ENCODE peak calls at places on chromosomes 2 and 18, in ten cellular contexts. V is CD4-positive, alpha-beta memory T cell; N is HAP-1; T is kidney epithelial cell; B is cardiac muscle cell; Q is psoas muscle; E is ascending aorta; M is suprapubic skin; L is aorta; X is thoracic aorta. Z is an unnamed sample. For H3K36me3, the result is how much of the 10 kb centered on the place peaks cover.

GRCh38 chr18:10724666-10725065 is 198.8 kb downstream of the NAPG start:
- DNase-seq in V (no peak), N (no peak), T (no peak), B (no peak), Q (no peak), E (no peak), M (no peak), L (no peak), X (no peak), Z (no peak)

GRCh38 chr18:53004798-53005197 is 664.8 kb downstream of the DCC start:
- DNase-seq in V (no peak), N (no peak), T (no peak), B (no peak), Q (no peak), E (no peak), M (no peak), L (no peak), X (no peak), Z (no peak)

GRCh38 chr2:135561925-135562324 is 30.6 kb downstream of the R3HDM1 start:
- DNase-seq in V (no peak), N (no peak), T (no peak), B (peak), Q (no peak), E (no peak), M (no peak), L (no peak), X (no peak), Z (no peak)

GRCh38 chr2:128624425-128624795 is 305.7 kb upstream of the HS6ST1 start:
- DNase-seq in V (no peak), N (no peak), T (no peak), B (no peak), Q (peak), E (no peak), M (no peak), L (peak), X (no peak), Z (no peak)

GRCh38 chr2:15955232-15955983 is 15.1 kb downstream of the MYCN start:
- DNase-seq in V (no peak), N (no peak), T (no peak), B (no peak), Q (no peak), E (no peak), M (no peak), L (no peak), X (no peak), Z (no peak)

GRCh38 chr2:101737478-101738240 is 40.2 kb downstream of the MAP4K4 start:
- DNase-seq in V (no peak), N (no peak), T (peak), B (no peak), Q (no peak), E (no peak), M (no peak), L (no peak), X (no peak), Z (no peak)

GRCh38 chr2:128594273-128594910 is 275.7 kb upstream of the HS6ST1 start:
- DNase-seq in V (no peak), N (no peak), T (no peak), B (no peak), Q (no peak), E (no peak), M (peak), L (no peak), X (no peak), Z (no peak)

GRCh38 chr18:75477913-75478312 is 50.4 kb upstream of the SMIM21 start:
- DNase-seq in V (no peak), N (no peak), T (no peak), B (peak), Q (no peak), E (no peak), M (no peak), L (no peak), X (no peak), Z (no peak)

GRCh38 chr2:22153974-22154373 is 1030.2 kb downstream of the TDRD15 start:
- DNase-seq in V (no peak), N (no peak), T (no peak), B (no peak), Q (no peak), E (no peak), M (no peak), L (no peak), X (no peak), Z (no peak)

GRCh38 chr2:17786727-17787126 is 29.5 kb upstream of the MSGN1 start:
- DNase-seq in V (no peak), N (no peak), T (no peak), B (no peak), Q (no peak), E (no peak), M (no peak), L (no peak), X (no peak), Z (no peak)

GRCh38 chr2:238973038-238973772 is 125.3 kb downstream of the TWIST2 start:
- DNase-seq in V (no peak), N (no peak), T (no peak), B (peak), Q (no peak), E (no peak), M (no peak), L (no peak), X (no peak), Z (no peak)

GRCh38 chr2:75574106-75574505 is 13.4 kb upstream of the EVA1A start:
- DNase-seq in V (no peak), N (no peak), T (no peak), B (no peak), Q (no peak), E (no peak), M (no peak), L (no peak), X (no peak), Z (no peak)

GRCh38 chr2:153405196-153405595 is 73.4 kb downstream of the RPRM start:
- DNase-seq in V (no peak), N (no peak), T (no peak), B (no peak), Q (no peak), E (no peak), M (no peak), L (no peak), X (no peak), Z (no peak)

GRCh38 chr2:121588357-121588756 is 57.7 kb downstream of the RNU4ATAC start:
- DNase-seq in V (no peak), N (no peak), T (no peak), B (no peak), Q (no peak), E (no peak), M (no peak), L (no peak), X (no peak), Z (no peak)

GRCh38 chr2:162244559-162245031 is 1.4 kb upstream of the FAP start:
- DNase-seq in V (no peak), N (no peak), T (peak), B (peak), Q (no peak), E (peak), M (no peak), L (peak), X (no peak), Z (peak)

DNA sequence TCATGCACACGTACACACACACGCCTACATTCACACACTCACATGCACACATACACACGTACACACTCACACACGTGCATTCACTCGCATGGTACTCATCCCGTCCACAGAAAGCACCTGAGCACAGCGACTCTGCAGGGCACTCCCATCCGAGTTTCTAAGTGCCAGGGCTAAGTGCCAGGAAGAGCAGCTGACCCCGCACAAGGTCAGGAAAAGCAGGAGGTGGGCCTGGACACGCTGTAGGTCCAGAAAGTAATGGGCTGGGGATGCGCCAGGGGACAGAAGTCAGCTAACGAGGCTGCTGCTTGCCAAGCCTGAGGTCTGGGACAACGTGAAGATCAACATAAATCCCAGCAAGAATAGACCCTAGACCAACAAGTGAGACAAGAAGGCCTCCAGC is 15.8 kb downstream of the ADI1 start:
- DNase-seq in V (no peak), N (no peak), T (no peak), B (no peak), Q (no peak), E (no peak), M (no peak), L (peak), X (no peak), Z (peak)
- H3K36me3 ChIP-seq in V (under half), N (under half), T (under half), B (under half), Q (half or more), E (under half), M (half or more), L (under half), X (under half), Z (under half)

DNA sequence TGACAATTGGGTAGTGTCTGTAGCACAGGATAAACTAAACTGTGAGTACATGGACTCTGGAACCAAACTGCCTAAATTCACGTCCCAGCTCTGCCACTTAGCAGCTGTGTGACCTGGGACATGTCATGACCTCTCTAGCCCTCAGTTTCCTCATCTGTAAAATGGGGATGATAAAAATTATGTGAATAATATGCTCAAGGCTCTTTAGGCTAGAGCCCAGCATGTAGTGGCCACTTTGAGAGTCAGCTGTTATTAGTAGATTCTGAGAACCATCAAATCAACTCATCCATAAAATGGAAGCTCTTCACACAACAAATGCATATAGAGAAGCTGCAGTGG is 87.7 kb downstream of the INPP5D start:
- DNase-seq in V (no peak), N (no peak), T (no peak), B (no peak), Q (no peak), E (no peak), M (no peak), L (no peak), X (no peak), Z (no peak)
- H3K36me3 ChIP-seq in V (half or more), N (under half), T (under half), B (under half), Q (under half), E (under half), M (under half), L (under half), X (under half), Z (under half)

GRCh38 chr2:221422516-221423211 is 149.4 kb downstream of the EPHA4 start:
- DNase-seq in V (no peak), N (no peak), T (no peak), B (no peak), Q (no peak), E (no peak), M (no peak), L (no peak), X (no peak), Z (no peak)

GRCh38 chr2:221426929-221427328 is 145.2 kb downstream of the EPHA4 start:
- DNase-seq in V (no peak), N (no peak), T (no peak), B (no peak), Q (no peak), E (no peak), M (no peak), L (no peak), X (no peak), Z (no peak)

GRCh38 chr2:221420245-221420644 is 151.9 kb downstream of the EPHA4 start:
- DNase-seq in V (peak), N (no peak), T (no peak), B (no peak), Q (no peak), E (no peak), M (no peak), L (no peak), X (no peak), Z (no peak)

GRCh38 chr2:221425353-221425752 is 146.8 kb downstream of the EPHA4 start:
- DNase-seq in V (no peak), N (no peak), T (no peak), B (no peak), Q (no peak), E (no peak), M (no peak), L (no peak), X (no peak), Z (no peak)

DNA sequence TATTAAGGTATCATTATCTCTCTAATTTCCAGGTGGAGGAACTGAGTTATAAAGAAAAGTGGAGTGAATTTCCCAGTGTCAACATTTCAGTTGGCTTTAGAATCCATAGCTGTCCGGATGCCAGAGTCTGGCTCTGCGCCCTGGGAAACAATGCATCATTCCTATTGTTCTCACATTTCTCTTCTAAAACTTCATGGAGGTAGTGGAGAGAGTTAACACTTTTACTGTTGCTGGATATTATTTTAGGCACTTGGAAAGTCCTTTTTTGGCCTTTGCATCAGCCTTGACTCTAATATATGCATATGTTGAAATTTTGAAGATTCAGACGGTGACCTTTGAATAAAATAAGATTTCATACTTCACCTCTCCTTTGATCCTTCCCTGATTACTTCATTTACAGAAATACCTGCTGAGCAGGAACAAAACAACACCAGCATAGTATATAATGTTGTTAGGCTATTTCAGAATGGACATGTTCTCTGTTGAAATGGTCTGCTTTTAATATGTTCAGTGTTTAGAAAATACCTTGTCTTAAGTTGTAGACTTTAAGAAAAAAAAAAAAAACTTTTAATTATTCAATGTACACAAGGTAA is 148.8 kb downstream of the EPHA4 start:
- DNase-seq in V (no peak), N (no peak), T (no peak), B (peak), Q (no peak), E (no peak), M (no peak), L (no peak), X (no peak), Z (no peak)
- H3K36me3 ChIP-seq in V (under half), N (under half), T (under half), B (under half), Q (under half), E (under half), M (under half), L (under half), X (under half), Z (under half)

DNA sequence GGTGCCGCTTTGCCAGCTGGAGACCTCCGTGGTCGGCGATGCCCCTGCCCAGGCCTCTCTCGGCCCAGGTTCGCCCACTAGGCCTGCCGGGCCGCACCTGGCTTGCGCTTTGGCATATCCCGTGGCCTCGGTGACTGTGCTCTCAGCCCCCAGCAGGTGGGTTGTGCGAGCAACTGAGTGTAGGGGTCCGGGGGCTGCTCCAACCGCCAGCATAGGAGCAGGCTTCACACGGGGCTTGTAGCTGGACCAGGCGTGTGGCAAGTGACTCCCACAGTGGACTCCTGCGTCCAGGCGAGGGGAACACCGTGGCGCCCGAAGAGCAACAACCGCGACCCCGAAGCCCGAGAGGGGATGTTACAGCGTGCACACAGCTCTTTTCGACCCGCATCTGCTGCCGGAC is 9.7 kb downstream of the TRAPPC12 start:
- DNase-seq in V (no peak), N (no peak), T (no peak), B (no peak), Q (no peak), E (no peak), M (no peak), L (no peak), X (no peak), Z (no peak)
- H3K36me3 ChIP-seq in V (under half), N (under half), T (under half), B (under half), Q (half or more), E (half or more), M (under half), L (under half), X (under half), Z (half or more)

DNA sequence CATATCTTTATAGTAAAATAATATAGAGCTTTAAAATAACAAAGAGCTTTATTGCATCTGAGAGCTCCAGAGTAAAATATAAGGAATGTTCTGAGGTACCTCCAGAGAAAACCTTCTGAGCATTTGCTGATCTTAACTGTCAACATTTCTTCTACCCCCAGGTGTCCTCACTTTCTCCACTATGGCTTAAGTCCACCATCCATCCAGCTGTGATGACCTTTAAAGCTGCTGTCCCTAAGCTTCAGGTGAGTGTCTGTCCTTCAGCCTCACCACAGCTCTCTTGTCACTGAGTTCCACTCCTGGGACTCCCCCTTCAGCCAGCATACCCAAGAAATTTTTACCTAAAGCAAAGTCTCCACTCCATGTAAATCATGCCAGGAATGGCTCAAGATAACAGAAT is 137.9 kb downstream of the MYO5B start:
- DNase-seq in V (no peak), N (no peak), T (no peak), B (no peak), Q (no peak), E (no peak), M (no peak), L (no peak), X (no peak), Z (no peak)
- H3K36me3 ChIP-seq in V (under half), N (under half), T (under half), B (under half), Q (under half), E (under half), M (under half), L (under half), X (under half), Z (under half)

DNA sequence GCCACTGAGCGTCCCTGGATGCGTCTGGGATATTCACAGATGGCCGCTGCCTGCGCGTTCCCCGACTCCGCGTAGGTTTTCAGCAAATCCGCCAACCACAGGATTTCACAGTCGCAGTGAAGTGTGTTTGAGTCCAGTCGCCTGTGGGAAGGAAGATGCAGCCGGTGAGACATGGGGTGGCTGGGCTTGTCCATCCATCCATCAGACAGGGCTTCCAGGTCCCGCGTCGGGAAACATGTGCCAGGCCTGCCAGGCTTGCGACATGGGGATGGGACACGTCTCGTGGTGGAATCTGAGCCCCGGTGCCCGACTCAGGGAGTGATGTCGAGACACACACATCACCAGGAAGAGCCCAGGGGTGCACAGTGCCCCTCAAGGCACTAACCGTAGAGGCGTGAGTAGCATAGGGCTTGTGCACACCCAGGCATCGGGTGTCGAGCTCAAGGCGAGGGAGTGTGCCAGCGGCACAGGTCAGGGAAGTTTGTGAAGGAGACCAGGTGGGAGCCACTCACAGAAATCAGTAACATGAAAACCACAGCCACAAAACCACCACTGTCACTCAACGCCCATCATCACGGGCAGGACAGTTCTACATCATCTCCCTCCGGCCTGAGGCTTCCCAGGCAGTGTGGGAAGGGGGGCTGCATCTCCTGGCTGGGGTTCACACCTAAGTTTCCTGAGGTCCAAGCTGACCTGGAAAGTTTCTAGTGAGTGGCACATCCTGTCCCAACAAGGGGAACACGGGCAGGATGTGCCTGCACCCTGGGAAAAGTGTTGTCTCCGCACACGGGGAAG is 63.9 kb downstream of the PXDN start:
- DNase-seq in V (no peak), N (no peak), T (no peak), B (no peak), Q (peak), E (no peak), M (peak), L (no peak), X (no peak), Z (no peak)
- H3K36me3 ChIP-seq in V (under half), N (under half), T (under half), B (under half), Q (under half), E (half or more), M (under half), L (under half), X (under half), Z (half or more)

DNA sequence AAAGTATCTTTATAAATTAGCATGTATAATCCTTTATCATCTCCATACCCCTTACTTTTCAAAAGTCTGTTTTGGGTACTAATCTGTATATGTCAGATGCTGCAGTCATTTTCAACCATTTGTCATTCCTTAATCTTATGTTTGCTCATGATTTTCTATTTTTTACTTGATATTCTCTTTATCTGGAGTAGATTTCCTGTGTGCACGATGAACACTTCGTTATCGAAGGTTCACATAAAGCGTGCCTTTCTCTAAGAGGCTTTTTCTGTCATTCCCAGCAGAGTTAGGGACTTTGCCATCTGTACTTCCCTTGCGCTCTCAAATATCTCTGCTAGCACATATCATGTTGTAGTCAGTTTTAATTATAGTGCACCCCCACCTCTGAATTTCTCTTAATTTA is 123.2 kb downstream of the BIRC6 start:
- DNase-seq in V (no peak), N (no peak), T (no peak), B (peak), Q (no peak), E (no peak), M (no peak), L (no peak), X (no peak), Z (no peak)
- H3K36me3 ChIP-seq in V (under half), N (half or more), T (under half), B (half or more), Q (half or more), E (under half), M (half or more), L (under half), X (under half), Z (half or more)